ENCODE peak calls at places on chromosome 1, in six cellular contexts. One of them, this sample, is unnamed.

GRCh38 chr1:204081156-204081790 is 8.4 kb downstream of the SOX13 start:
- DNase-seq in tibial artery: no peak
- DNase-seq in breast epithelium: no peak
- DNase-seq in cardiac muscle cell: no peak
- DNase-seq in left ventricle myocardium inferior: no peak
- DNase-seq in thoracic aorta: no peak
- DNase-seq in this sample: no peak

GRCh38 chr1:172653015-172653709 is 5.7 kb upstream of the FASLG start:
- DNase-seq in tibial artery: no peak
- DNase-seq in breast epithelium: no peak
- DNase-seq in thoracic aorta: no peak
- DNase-seq in cardiac muscle cell: no peak
- DNase-seq in left ventricle myocardium inferior: no peak
- DNase-seq in this sample: no peak

GRCh38 chr1:55141295-55141893 is 73.8 kb downstream of the USP24 start:
- DNase-seq in thoracic aorta: no peak
- DNase-seq in breast epithelium: no peak
- DNase-seq in tibial artery: no peak
- DNase-seq in left ventricle myocardium inferior: no peak
- DNase-seq in cardiac muscle cell: no peak
- DNase-seq in this sample: no peak

GRCh38 chr1:29120955-29121485 is 2.7 kb downstream of the TMEM200B start:
- DNase-seq in left ventricle myocardium inferior: peak
- DNase-seq in thoracic aorta: no peak
- DNase-seq in cardiac muscle cell: peak
- DNase-seq in tibial artery: no peak
- DNase-seq in breast epithelium: no peak
- DNase-seq in this sample: peak

GRCh38 chr1:157384252-157384651 is 168.1 kb downstream of the FCRL5 start:
- DNase-seq in left ventricle myocardium inferior: no peak
- DNase-seq in thoracic aorta: no peak
- DNase-seq in breast epithelium: no peak
- DNase-seq in tibial artery: no peak
- DNase-seq in cardiac muscle cell: no peak
- DNase-seq in this sample: no peak

GRCh38 chr1:29247874-29248273 is 11.6 kb downstream of the PTPRU start:
- DNase-seq in cardiac muscle cell: no peak
- DNase-seq in thoracic aorta: no peak
- DNase-seq in tibial artery: no peak
- DNase-seq in breast epithelium: no peak
- DNase-seq in left ventricle myocardium inferior: no peak
- DNase-seq in this sample: no peak

GRCh38 chr1:56084242-56084641 is 495.1 kb downstream of the PLPP3 start:
- DNase-seq in cardiac muscle cell: no peak
- DNase-seq in thoracic aorta: no peak
- DNase-seq in left ventricle myocardium inferior: no peak
- DNase-seq in tibial artery: no peak
- DNase-seq in breast epithelium: no peak
- DNase-seq in this sample: no peak

GRCh38 chr1:62720946-62721554 is 32.9 kb upstream of the DOCK7 start:
- DNase-seq in breast epithelium: no peak
- DNase-seq in thoracic aorta: no peak
- DNase-seq in cardiac muscle cell: peak
- DNase-seq in tibial artery: no peak
- DNase-seq in left ventricle myocardium inferior: no peak
- DNase-seq in this sample: no peak

GRCh38 chr1:43977376-43978263 is 1.4 kb upstream of the B4GALT2 start:
- DNase-seq in thoracic aorta: no peak
- DNase-seq in left ventricle myocardium inferior: no peak
- DNase-seq in cardiac muscle cell: no peak
- DNase-seq in breast epithelium: no peak
- DNase-seq in tibial artery: no peak
- DNase-seq in this sample: no peak

GRCh38 chr1:205800470-205800869 is 12.5 kb downstream of the SLC41A1 start:
- DNase-seq in cardiac muscle cell: no peak
- DNase-seq in thoracic aorta: no peak
- DNase-seq in left ventricle myocardium inferior: no peak
- DNase-seq in breast epithelium: no peak
- DNase-seq in tibial artery: no peak
- DNase-seq in this sample: no peak

GRCh38 chr1:193211539-193211938 is 25.1 kb upstream of the B3GALT2 start:
- DNase-seq in left ventricle myocardium inferior: no peak
- DNase-seq in tibial artery: no peak
- DNase-seq in cardiac muscle cell: peak
- DNase-seq in breast epithelium: no peak
- DNase-seq in thoracic aorta: no peak
- DNase-seq in this sample: no peak

DNA sequence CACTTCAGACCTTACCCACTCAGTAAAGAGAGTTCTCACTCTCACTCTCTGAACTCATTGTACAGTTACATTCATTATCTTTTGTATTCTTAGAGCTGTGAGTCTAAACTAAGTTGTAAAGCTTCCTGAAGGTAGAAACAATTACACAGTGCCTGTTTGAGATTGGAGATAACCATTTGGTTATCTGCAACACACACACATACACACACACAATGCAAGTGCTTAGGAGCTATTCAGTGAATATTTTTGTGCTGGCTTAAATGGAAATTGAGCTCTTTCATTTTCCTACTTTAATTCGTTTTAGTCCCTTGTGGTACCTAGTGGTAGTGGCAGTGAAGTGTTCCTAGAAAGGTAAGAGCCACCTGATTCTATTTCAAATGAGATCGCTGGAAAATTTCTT is 19.9 kb downstream of the KPNA6 start:
- DNase-seq in left ventricle myocardium inferior: no peak
- DNase-seq in tibial artery: no peak
- DNase-seq in breast epithelium: no peak
- DNase-seq in cardiac muscle cell: no peak
- DNase-seq in thoracic aorta: no peak
- DNase-seq in this sample: no peak
- TF ChIP-seq CTCF in left ventricle myocardium inferior: no peak
- TF ChIP-seq CTCF in tibial artery: no peak
- TF ChIP-seq CTCF in breast epithelium: no peak
- TF ChIP-seq CTCF in cardiac muscle cell: no peak
- TF ChIP-seq CTCF in thoracic aorta: peak
- TF ChIP-seq CTCF in this sample: peak

DNA sequence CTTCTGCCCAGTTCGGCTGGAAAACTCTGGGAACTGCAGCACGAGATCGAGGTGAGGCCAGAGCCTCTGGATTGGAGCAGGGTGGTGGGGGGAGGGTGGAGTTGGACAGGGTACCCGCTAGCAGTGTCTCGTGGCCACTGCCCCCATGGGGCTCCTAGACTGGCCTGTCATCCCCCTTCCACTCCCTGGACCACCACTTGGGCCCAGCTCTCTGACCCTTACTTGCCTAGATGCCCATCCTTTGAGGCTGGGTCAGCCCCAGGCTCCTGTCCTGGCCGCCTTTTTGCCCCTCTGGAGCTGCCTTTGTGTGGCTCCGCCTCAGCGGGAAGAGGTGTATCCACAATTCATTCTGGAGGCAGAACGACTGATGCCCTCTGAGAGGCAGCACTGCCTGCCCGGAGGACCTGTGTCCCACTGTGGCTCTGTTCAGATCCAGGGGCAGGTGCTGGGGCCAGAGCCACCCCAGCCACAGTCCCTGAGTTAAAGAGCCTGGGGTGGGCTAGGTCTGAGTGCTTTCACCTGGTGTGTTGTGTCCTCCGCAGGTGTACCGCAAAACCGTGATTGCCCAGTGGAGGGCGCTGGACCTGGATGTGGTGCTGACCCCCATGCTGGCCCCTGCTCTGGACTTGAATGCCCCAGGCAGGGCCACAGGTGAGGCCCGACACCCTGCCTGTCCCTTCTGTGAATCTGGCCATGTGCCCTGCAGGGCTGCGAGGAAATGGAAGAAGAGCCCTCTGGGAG is 17.7 kb downstream of the FAAH start:
- DNase-seq in thoracic aorta: no peak
- DNase-seq in left ventricle myocardium inferior: no peak
- DNase-seq in breast epithelium: no peak
- DNase-seq in cardiac muscle cell: no peak
- DNase-seq in tibial artery: no peak
- DNase-seq in this sample: peak
- H3K27ac ChIP-seq in thoracic aorta: no peak
- H3K27ac ChIP-seq in left ventricle myocardium inferior: no peak
- H3K27ac ChIP-seq in breast epithelium: no peak
- H3K27ac ChIP-seq in cardiac muscle cell: no peak
- H3K27ac ChIP-seq in tibial artery: no peak
- H3K27ac ChIP-seq in this sample: no peak

GRCh38 chr1:162566870-162567269 is 5.3 kb downstream of the UAP1 start:
- DNase-seq in tibial artery: no peak
- DNase-seq in cardiac muscle cell: no peak
- DNase-seq in thoracic aorta: no peak
- DNase-seq in breast epithelium: no peak
- DNase-seq in left ventricle myocardium inferior: no peak
- DNase-seq in this sample: no peak
- TF ChIP-seq CTCF in tibial artery: no peak
- TF ChIP-seq CTCF in cardiac muscle cell: no peak
- TF ChIP-seq CTCF in thoracic aorta: no peak
- TF ChIP-seq CTCF in breast epithelium: no peak
- TF ChIP-seq CTCF in left ventricle myocardium inferior: no peak
- TF ChIP-seq CTCF in this sample: no peak

GRCh38 chr1:33234588-33234990 is 21.7 kb upstream of the ZNF362 start:
- DNase-seq in thoracic aorta: no peak
- DNase-seq in left ventricle myocardium inferior: no peak
- DNase-seq in tibial artery: no peak
- DNase-seq in breast epithelium: no peak
- DNase-seq in cardiac muscle cell: no peak
- DNase-seq in this sample: no peak
- H3K27ac ChIP-seq in thoracic aorta: no peak
- H3K27ac ChIP-seq in left ventricle myocardium inferior: peak
- H3K27ac ChIP-seq in tibial artery: no peak
- H3K27ac ChIP-seq in breast epithelium: no peak
- H3K27ac ChIP-seq in cardiac muscle cell: no peak
- H3K27ac ChIP-seq in this sample: no peak

DNA sequence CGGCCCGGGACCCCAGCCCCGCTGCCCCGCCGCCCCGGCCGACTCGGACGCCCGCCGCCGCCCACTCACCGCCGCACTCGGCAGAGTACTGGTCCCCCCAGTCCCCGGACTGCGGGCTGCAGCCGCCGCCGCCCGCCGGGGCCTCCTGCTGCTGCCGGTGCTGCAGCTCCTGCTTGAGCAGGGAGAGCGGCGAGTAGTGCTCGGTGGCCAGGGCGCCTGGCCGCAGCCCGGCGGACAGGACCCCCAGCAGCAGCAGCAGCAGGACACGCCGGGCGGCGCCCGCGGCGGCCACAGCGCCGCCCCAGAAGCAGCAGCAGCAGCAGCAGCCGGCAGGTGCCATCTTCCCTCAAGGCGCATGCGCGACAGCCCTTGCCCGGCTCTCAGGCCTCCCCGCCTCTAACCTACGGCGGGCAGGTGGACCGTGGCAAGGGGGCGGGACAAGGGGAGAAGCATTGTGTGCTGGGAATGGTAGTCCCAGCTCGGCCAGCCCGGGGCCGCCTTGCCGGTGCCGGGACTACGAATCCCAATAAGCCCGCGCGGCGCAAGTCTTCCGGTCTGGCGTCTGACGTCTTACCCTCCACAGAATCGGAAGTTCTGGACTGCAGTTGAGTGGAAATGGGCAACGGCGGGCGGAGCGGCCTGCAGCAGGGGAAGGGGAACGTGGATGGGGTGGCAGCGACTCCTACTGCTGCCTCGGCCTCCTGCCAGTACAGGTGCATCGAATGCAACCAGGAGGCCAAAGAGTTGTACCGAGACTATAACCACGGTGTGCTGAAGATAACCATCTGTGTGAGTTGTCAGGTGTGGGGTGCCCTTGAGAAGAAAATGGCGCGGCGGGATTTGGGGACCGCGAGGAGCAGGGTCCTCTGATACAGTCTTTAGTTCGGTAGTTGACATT is at the start of the genes ARV1 and TTC13:
- DNase-seq in left ventricle myocardium inferior: peak
- DNase-seq in breast epithelium: peak
- DNase-seq in thoracic aorta: peak
- DNase-seq in cardiac muscle cell: peak
- DNase-seq in tibial artery: peak
- DNase-seq in this sample: peak
- TF ChIP-seq CTCF in left ventricle myocardium inferior: peak
- TF ChIP-seq CTCF in breast epithelium: peak
- TF ChIP-seq CTCF in thoracic aorta: no peak
- TF ChIP-seq CTCF in cardiac muscle cell: peak
- TF ChIP-seq CTCF in tibial artery: peak
- TF ChIP-seq CTCF in this sample: peak